ENCODE peak calls at places on chromosomes 1 and 21, in six cellular contexts. N is left ventricle myocardium inferior, V is BE2C, X is nephron progenitor cell, Z is endothelial cell, P is glutamatergic neuron. M is an unnamed sample.

GRCh38 chr1:43596579-43596978 is 53.4 kb upstream of the KDM4A start:
- DNase-seq in N (no peak), V (no peak), X (no peak), Z (no peak), P (no peak), M (no peak)

GRCh38 chr21:29196021-29196663 is 65.7 kb downstream of the MAP3K7CL start:
- DNase-seq in N (no peak), V (no peak), X (no peak), Z (no peak), P (no peak), M (peak; percentile 16)

GRCh38 chr1:32600034-32600433 is 50.3 kb downstream of the ZBTB8OS start:
- DNase-seq in N (no peak), V (no peak), X (no peak), Z (no peak), P (no peak), M (no peak)

GRCh38 chr1:36778773-36779172 is 255.5 kb downstream of the GRIK3 start:
- DNase-seq in N (no peak), V (no peak), X (no peak), Z (no peak), P (no peak), M (no peak)

GRCh38 chr1:21338568-21339401 is 48.5 kb upstream of the ECE1 start:
- DNase-seq in N (peak; percentile 78), V (no peak), X (peak; percentile 67), Z (no peak), P (no peak), M (no peak)

GRCh38 chr1:103025858-103026409 is 82.4 kb downstream of the COL11A1 start:
- DNase-seq in N (no peak), V (no peak), X (no peak), Z (no peak), P (no peak), M (no peak)

GRCh38 chr1:183244466-183244865 is 58.4 kb downstream of the LAMC2 start:
- DNase-seq in N (peak; percentile 90), V (no peak), X (peak; percentile 24), Z (no peak), P (no peak), M (no peak)

GRCh38 chr21:34187935-34188334 is 114.6 kb downstream of the MRPS6 start:
- DNase-seq in N (peak; percentile 53), V (no peak), X (no peak), Z (no peak), P (no peak), M (no peak)

GRCh38 chr1:64936958-64937357 is 29.4 kb downstream of the JAK1 start:
- DNase-seq in N (no peak), V (no peak), X (no peak), Z (no peak), P (no peak), M (no peak)

GRCh38 chr1:23865543-23865930 is 2.6 kb downstream of the FUCA1 start:
- DNase-seq in N (no peak), V (no peak), X (no peak), Z (no peak), P (no peak), M (no peak)

GRCh38 chr1:241485554-241485992 is 34.0 kb downstream of the FH start:
- DNase-seq in N (no peak), V (no peak), X (no peak), Z (no peak), P (no peak), M (no peak)

GRCh38 chr1:160093624-160094290 is 4.7 kb downstream of the IGSF8 start:
- DNase-seq in N (no peak), V (no peak), X (no peak), Z (no peak), P (no peak), M (no peak)

M was measured in putamen.